ENCODE peak calls at places on chromosomes 2 and 18, in four cellular contexts. B is HepG2, U is GM12878, C is K562. Z is an unnamed sample.

GRCh38 chr18:9283789-9284188 is 50.8 kb upstream of the TWSG1 start:
- DNase-seq in C (no peak), B (no peak), U (no peak), Z (no peak)

GRCh38 chr2:210169871-210170441 is 1.3 kb downstream of the KANSL1L start:
- DNase-seq in U (peak), C (no peak), B (peak), Z (no peak)

GRCh38 chr2:207286106-207286505 is 120.4 kb upstream of the KLF7 start:
- DNase-seq in B (no peak), C (no peak), U (peak), Z (no peak)

GRCh38 chr18:78765637-78766281 is 213.9 kb upstream of the SALL3 start:
- DNase-seq in B (no peak), C (no peak), U (no peak), Z (no peak)

GRCh38 chr2:30366199-30366691 is 80.8 kb upstream of the LCLAT1 start:
- DNase-seq in C (no peak), U (no peak), B (no peak), Z (no peak)

GRCh38 chr2:201955702-201956141 is 77.9 kb upstream of the FZD7 start:
- DNase-seq in B (no peak), C (no peak), U (no peak), Z (no peak)

GRCh38 chr18:55433140-55433539 is 154.9 kb downstream of the TCF4 start:
- DNase-seq in C (no peak), U (no peak), B (no peak), Z (no peak)

GRCh38 chr2:241984271-241984655 is 114.7 kb downstream of the RTP5 start:
- DNase-seq in C (no peak), B (no peak), U (no peak), Z (no peak)

GRCh38 chr2:180446492-180446891 is 439.4 kb upstream of the CWC22 start:
- DNase-seq in U (no peak), B (no peak), C (no peak), Z (no peak)

GRCh38 chr2:149768320-149768799 is 180.8 kb upstream of the MMADHC start:
- DNase-seq in B (no peak), U (no peak), C (no peak), Z (no peak)
- TF ChIP-seq SP1 in B (no peak), U (no peak), C (no peak), Z (no peak)

GRCh38 chr2:41911033-41911432 is 136.8 kb upstream of the PKDCC start:
- DNase-seq in C (no peak), U (no peak), B (no peak), Z (no peak)

GRCh38 chr2:41912766-41913165 is 135.1 kb upstream of the PKDCC start:
- DNase-seq in C (no peak), U (no peak), B (no peak), Z (no peak)

GRCh38 chr2:41913311-41913710 is 134.5 kb upstream of the PKDCC start:
- DNase-seq in C (no peak), U (no peak), B (no peak), Z (no peak)

GRCh38 chr2:41913921-41914609 is 133.8 kb upstream of the PKDCC start:
- DNase-seq in B (no peak), U (no peak), C (no peak), Z (no peak)

GRCh38 chr2:41912337-41912736 is 135.5 kb upstream of the PKDCC start:
- DNase-seq in B (no peak), C (no peak), U (no peak), Z (no peak)
- TF ChIP-seq BHLHE40 in B (no peak), C (no peak), U (no peak), Z (no peak)

DNA sequence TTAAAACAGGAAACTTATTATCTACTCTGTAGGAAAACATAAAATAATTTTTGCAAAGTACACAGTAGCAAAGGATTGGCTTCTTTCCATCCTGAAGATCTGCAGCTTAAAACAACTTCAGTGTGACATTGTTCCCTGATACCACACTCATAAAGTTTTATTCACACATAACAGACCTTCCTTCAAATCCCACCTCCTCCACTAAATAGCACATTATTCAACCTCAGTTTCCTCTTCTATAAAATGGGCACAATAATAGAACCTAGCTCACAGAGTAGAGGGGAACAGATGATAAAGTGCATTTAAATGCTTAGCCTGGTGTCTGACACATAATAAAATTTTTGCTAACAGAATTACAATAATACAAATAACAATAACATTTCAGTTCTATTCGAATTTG is 250.4 kb upstream of the RBBP8 start:
- DNase-seq in C (no peak), B (no peak), U (no peak), Z (no peak)
- TF ChIP-seq FOXM1 in C (no peak), B (no peak), U (no peak), Z (no peak)

GRCh38 chr2:145752091-145752806 is 1232.3 kb upstream of the ZEB2 start:
- DNase-seq in U (no peak), C (peak), B (peak), Z (peak)
- TF ChIP-seq SP1 in U (no peak), C (no peak), B (no peak), Z (no peak)